ENCODE peak calls at places on chromosomes 16 and 17, in four cellular contexts. One of them, this sample, is unnamed.

GRCh38 chr17:82446649-82447048 is 3.9 kb downstream of the CYBC1 start:
- DNase-seq in IMR-90: no peak
- DNase-seq in H9: no peak
- DNase-seq in H1: no peak
- DNase-seq in this sample: no peak

GRCh38 chr17:49051269-49051668 is 54.1 kb downstream of the IGF2BP1 start:
- DNase-seq in IMR-90: no peak
- DNase-seq in H9: peak; percentile 46
- DNase-seq in H1: no peak
- DNase-seq in this sample: peak; percentile 67

GRCh38 chr17:8220783-8221662 is 10.6 kb upstream of the AURKB start:
- DNase-seq in IMR-90: peak; percentile 95
- DNase-seq in H9: peak; percentile 97
- DNase-seq in H1: peak; percentile 99
- DNase-seq in this sample: peak; percentile 95

GRCh38 chr17:65794572-65794971 is 233.1 kb upstream of the AXIN2 start:
- DNase-seq in IMR-90: peak; percentile 13
- DNase-seq in H9: peak; percentile 59
- DNase-seq in H1: no peak
- DNase-seq in this sample: peak; percentile 70

GRCh38 chr16:50351952-50352351 is 16.8 kb downstream of the BRD7 start:
- DNase-seq in IMR-90: no peak
- DNase-seq in H9: no peak
- DNase-seq in H1: no peak
- DNase-seq in this sample: no peak

GRCh38 chr17:36934144-36934758 is 3.0 kb upstream of the LHX1 start:
- DNase-seq in IMR-90: no peak
- DNase-seq in H9: peak; percentile 72
- DNase-seq in H1: peak; percentile 81
- DNase-seq in this sample: no peak

GRCh38 chr16:28217326-28217725 is 5.6 kb upstream of the XPO6 start:
- DNase-seq in IMR-90: no peak
- DNase-seq in H9: no peak
- DNase-seq in H1: no peak
- DNase-seq in this sample: no peak

GRCh38 chr16:24917891-24918290 is 72.1 kb downstream of the SLC5A11 start:
- DNase-seq in IMR-90: no peak
- DNase-seq in H9: no peak
- DNase-seq in H1: no peak
- DNase-seq in this sample: no peak

GRCh38 chr16:73058616-73059409 is 10.9 kb upstream of the ZFHX3 start:
- DNase-seq in IMR-90: peak; percentile 43
- DNase-seq in H9: no peak
- DNase-seq in H1: peak; percentile 69
- DNase-seq in this sample: peak; percentile 72

GRCh38 chr16:53948326-53948725 is 244.4 kb downstream of the FTO start:
- DNase-seq in IMR-90: no peak
- DNase-seq in H9: no peak
- DNase-seq in H1: no peak
- DNase-seq in this sample: no peak

GRCh38 chr16:53950677-53951076 is 246.7 kb downstream of the FTO start:
- DNase-seq in IMR-90: no peak
- DNase-seq in H9: no peak
- DNase-seq in H1: no peak
- DNase-seq in this sample: no peak

GRCh38 chr16:53946745-53947386 is 242.9 kb downstream of the FTO start:
- DNase-seq in IMR-90: no peak
- DNase-seq in H9: no peak
- DNase-seq in H1: no peak
- DNase-seq in this sample: no peak

GRCh38 chr16:53949716-53950410 is 245.9 kb downstream of the FTO start:
- DNase-seq in IMR-90: no peak
- DNase-seq in H9: no peak
- DNase-seq in H1: no peak
- DNase-seq in this sample: no peak

DNA sequence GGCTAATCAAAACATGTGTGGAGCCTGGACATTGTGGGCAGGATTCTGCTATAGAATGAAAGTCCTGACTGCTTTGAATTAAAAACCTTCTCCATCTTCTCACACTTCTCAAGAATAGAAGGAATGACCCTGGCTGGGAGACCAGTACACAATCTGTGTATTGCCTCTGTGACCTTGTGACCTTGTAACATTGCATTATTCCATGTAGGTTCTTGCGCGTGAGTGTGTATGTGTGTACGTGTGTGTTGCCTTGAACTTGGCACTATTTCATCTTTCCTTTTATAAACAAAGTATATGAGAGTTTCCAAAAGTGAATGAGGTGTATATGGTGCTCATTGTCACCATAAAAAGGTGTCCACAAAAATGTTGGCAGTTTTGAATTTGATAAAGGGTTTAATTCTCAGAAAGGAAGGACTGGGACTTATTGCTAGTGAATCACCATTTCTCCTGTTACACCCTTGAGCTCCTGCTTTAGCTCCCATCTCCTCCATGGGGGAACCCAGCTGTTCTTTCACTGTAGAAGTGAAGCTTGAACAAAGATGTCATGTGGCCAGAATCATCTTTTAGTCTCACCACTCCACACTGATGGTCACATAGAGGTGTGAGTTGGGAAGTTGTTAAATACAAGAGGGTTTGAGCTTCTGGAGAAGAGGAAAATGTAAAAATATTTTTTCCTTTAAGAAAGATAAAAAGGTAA is 244.9 kb downstream of the FTO start:
- DNase-seq in IMR-90: no peak
- DNase-seq in H9: no peak
- DNase-seq in H1: no peak
- DNase-seq in this sample: no peak
- H3K56ac ChIP-seq in IMR-90: no peak overlapping the region
- H3K56ac ChIP-seq in H9: no peak overlapping the region
- H3K56ac ChIP-seq in H1: no peak overlapping the region
- H3K56ac ChIP-seq in this sample: no peak overlapping the region

GRCh38 chr16:56878455-56878854 is 13.4 kb downstream of the SLC12A3 start:
- DNase-seq in IMR-90: no peak
- DNase-seq in H9: no peak
- DNase-seq in H1: no peak
- DNase-seq in this sample: no peak
- H3K56ac ChIP-seq in IMR-90: no peak overlapping the region
- H3K56ac ChIP-seq in H9: no peak overlapping the region
- H3K56ac ChIP-seq in H1: no peak overlapping the region
- H3K56ac ChIP-seq in this sample: no peak overlapping the region

GRCh38 chr16:90034504-90034903 is 15.2 kb upstream of the DBNDD1 start:
- DNase-seq in IMR-90: no peak
- DNase-seq in H9: no peak
- DNase-seq in H1: no peak
- DNase-seq in this sample: no peak
- H3K56ac ChIP-seq in IMR-90: no peak overlapping the region
- H3K56ac ChIP-seq in H9: no peak overlapping the region
- H3K56ac ChIP-seq in H1: no peak overlapping the region
- H3K56ac ChIP-seq in this sample: no peak overlapping the region

DNA sequence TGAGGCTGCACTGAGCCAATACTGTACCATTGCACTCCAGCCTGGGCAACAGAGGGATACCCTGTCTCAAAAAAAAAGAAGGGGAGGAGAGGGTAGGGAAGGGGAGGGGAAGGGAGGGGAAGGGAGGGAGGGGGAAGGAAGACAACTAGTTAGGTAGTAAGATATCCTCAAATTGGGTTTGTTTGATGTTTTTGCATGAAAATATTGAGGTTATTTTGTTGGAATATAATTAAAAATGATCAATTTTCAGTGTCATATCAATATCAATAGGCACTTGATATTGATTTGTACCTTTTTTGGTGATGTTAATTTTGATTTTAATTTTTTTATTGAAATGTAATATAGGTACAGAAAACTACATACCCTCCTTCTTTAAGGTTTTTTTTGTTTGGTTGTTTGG is 16.6 kb upstream of the PDP2 start:
- DNase-seq in IMR-90: no peak
- DNase-seq in H9: no peak
- DNase-seq in H1: no peak
- DNase-seq in this sample: no peak
- H3K56ac ChIP-seq in IMR-90: no peak overlapping the region
- H3K56ac ChIP-seq in H9: no peak overlapping the region
- H3K56ac ChIP-seq in H1: no peak overlapping the region
- H3K56ac ChIP-seq in this sample: no peak overlapping the region

GRCh38 chr16:17508303-17508702 is 37.5 kb upstream of the XYLT1 start:
- DNase-seq in IMR-90: no peak
- DNase-seq in H9: no peak
- DNase-seq in H1: no peak
- DNase-seq in this sample: no peak
- H3K56ac ChIP-seq in IMR-90: no peak overlapping the region
- H3K56ac ChIP-seq in H9: no peak overlapping the region
- H3K56ac ChIP-seq in H1: no peak overlapping the region
- H3K56ac ChIP-seq in this sample: no peak overlapping the region

DNA sequence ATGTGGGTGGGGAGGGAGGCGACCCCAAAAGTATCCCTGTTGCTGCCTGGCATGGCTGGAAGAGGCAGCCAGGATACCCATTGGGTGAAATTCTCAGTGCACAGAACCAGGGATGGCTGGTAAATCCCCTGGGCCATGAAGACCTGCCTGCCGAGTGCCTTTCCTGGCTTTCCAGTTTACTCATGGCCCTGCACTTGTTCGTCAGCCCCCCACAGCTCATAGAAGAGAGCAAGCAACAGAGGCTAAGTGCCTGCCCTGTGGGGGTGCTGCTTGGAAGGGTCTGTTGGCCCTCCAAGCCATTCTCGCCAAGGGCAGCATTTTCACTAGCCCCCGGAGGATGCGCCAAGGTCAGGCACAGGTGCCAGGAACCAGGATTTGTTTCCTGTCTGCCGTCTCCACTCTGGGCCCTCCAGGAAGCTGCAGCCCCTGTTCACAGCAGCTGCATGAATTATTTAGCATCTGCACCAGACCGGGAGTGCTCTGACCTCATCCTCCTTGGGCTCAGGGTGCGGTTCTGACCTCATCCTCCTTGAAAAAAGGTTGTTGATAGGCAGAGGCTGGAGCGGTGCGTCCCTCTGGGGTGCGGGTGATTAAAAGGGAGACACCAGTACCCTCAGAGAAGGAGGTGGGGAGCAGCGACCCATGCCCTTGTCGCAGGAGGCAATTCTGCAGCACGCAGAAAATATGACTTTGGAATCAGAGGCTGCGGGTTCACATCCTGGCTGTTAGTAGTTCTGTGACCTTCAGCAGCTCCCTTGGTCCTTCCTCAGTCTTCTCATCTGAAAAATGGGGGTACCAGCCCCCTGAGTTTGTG is 14.2 kb upstream of the CD300A start:
- DNase-seq in IMR-90: no peak
- DNase-seq in H9: peak; percentile 49
- DNase-seq in H1: no peak
- DNase-seq in this sample: peak; percentile 41
- H3K56ac ChIP-seq in IMR-90: no peak overlapping the region
- H3K56ac ChIP-seq in H9: no peak overlapping the region
- H3K56ac ChIP-seq in H1: no peak overlapping the region
- H3K56ac ChIP-seq in this sample: peak overlapping the region; percentile 15

DNA sequence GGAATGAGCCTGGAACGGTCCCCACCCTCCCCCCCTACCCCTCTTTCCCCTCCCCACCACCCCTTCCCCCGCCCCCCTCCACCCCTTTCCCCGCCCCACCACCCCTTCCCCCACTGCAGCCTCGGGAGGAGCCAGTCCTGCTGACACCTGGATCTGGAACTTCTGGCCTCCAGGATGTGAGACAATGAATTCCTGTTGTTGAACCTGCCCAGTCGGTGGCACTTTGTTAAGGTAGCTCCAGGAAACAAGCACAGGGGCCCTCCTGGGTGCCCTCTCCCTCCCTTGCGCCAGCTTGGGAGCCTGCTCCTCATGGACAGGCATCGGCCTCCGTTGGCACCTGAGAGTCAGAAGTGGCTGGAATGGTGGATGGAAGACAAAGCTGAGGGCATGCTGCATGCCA is 152.4 kb upstream of the FOXF1 start:
- DNase-seq in IMR-90: no peak
- DNase-seq in H9: no peak
- DNase-seq in H1: no peak
- DNase-seq in this sample: no peak
- H3K56ac ChIP-seq in IMR-90: peak overlapping the region; percentile 22
- H3K56ac ChIP-seq in H9: no peak overlapping the region
- H3K56ac ChIP-seq in H1: no peak overlapping the region
- H3K56ac ChIP-seq in this sample: no peak overlapping the region

This sample was measured in mesendoderm.